ENCODE peak calls at places on chromosomes 3 and 15, in six cellular contexts. One of them, this sample, is unnamed.

GRCh38 chr3:4355401-4356224 is 52.4 kb downstream of the SETMAR start:
- DNase-seq in NCI-H226: no peak
- DNase-seq in GM10248: no peak
- DNase-seq in T-helper 9 cell: no peak
- DNase-seq in stimulated activated CD8-positive, alpha-beta memory T cell treated with anti-CD3 and anti-CD28 coated beads, Interleukin-7, amount 100 ng/mL, for 1 hour: no peak
- DNase-seq in left cardiac atrium: peak
- DNase-seq in this sample: no peak

GRCh38 chr3:16427309-16427965 is 86.1 kb downstream of the RFTN1 start:
- DNase-seq in left cardiac atrium: peak
- DNase-seq in stimulated activated CD8-positive, alpha-beta memory T cell treated with anti-CD3 and anti-CD28 coated beads, Interleukin-7, amount 100 ng/mL, for 1 hour: no peak
- DNase-seq in NCI-H226: peak
- DNase-seq in GM10248: no peak
- DNase-seq in T-helper 9 cell: no peak
- DNase-seq in this sample: no peak

GRCh38 chr3:42729404-42730145 is 27.0 kb upstream of the HHATL start:
- DNase-seq in NCI-H226: no peak
- DNase-seq in T-helper 9 cell: no peak
- DNase-seq in GM10248: no peak
- DNase-seq in left cardiac atrium: no peak
- DNase-seq in stimulated activated CD8-positive, alpha-beta memory T cell treated with anti-CD3 and anti-CD28 coated beads, Interleukin-7, amount 100 ng/mL, for 1 hour: no peak
- DNase-seq in this sample: no peak

GRCh38 chr3:186775999-186776398 is 7.4 kb upstream of the EIF4A2 start:
- DNase-seq in stimulated activated CD8-positive, alpha-beta memory T cell treated with anti-CD3 and anti-CD28 coated beads, Interleukin-7, amount 100 ng/mL, for 1 hour: no peak
- DNase-seq in left cardiac atrium: no peak
- DNase-seq in NCI-H226: no peak
- DNase-seq in GM10248: no peak
- DNase-seq in T-helper 9 cell: no peak
- DNase-seq in this sample: no peak

GRCh38 chr15:85676332-85676731 is 118.4 kb downstream of the KLHL25 start:
- DNase-seq in stimulated activated CD8-positive, alpha-beta memory T cell treated with anti-CD3 and anti-CD28 coated beads, Interleukin-7, amount 100 ng/mL, for 1 hour: no peak
- DNase-seq in left cardiac atrium: no peak
- DNase-seq in NCI-H226: no peak
- DNase-seq in GM10248: no peak
- DNase-seq in T-helper 9 cell: no peak
- DNase-seq in this sample: no peak

GRCh38 chr15:33461671-33462070 is 150.9 kb downstream of the RYR3 start:
- DNase-seq in stimulated activated CD8-positive, alpha-beta memory T cell treated with anti-CD3 and anti-CD28 coated beads, Interleukin-7, amount 100 ng/mL, for 1 hour: no peak
- DNase-seq in GM10248: no peak
- DNase-seq in T-helper 9 cell: no peak
- DNase-seq in NCI-H226: no peak
- DNase-seq in left cardiac atrium: no peak
- DNase-seq in this sample: no peak

GRCh38 chr15:49876401-49877038 is 242.5 kb downstream of the ATP8B4 start:
- DNase-seq in left cardiac atrium: no peak
- DNase-seq in T-helper 9 cell: no peak
- DNase-seq in GM10248: no peak
- DNase-seq in stimulated activated CD8-positive, alpha-beta memory T cell treated with anti-CD3 and anti-CD28 coated beads, Interleukin-7, amount 100 ng/mL, for 1 hour: no peak
- DNase-seq in NCI-H226: peak
- DNase-seq in this sample: no peak

GRCh38 chr3:17412950-17413530 is 329.4 kb downstream of the TBC1D5 start:
- DNase-seq in GM10248: peak
- DNase-seq in NCI-H226: peak
- DNase-seq in stimulated activated CD8-positive, alpha-beta memory T cell treated with anti-CD3 and anti-CD28 coated beads, Interleukin-7, amount 100 ng/mL, for 1 hour: no peak
- DNase-seq in T-helper 9 cell: no peak
- DNase-seq in left cardiac atrium: no peak
- DNase-seq in this sample: no peak

GRCh38 chr3:58622436-58622835 is 44.1 kb downstream of the FAM3D start:
- DNase-seq in stimulated activated CD8-positive, alpha-beta memory T cell treated with anti-CD3 and anti-CD28 coated beads, Interleukin-7, amount 100 ng/mL, for 1 hour: no peak
- DNase-seq in T-helper 9 cell: no peak
- DNase-seq in GM10248: no peak
- DNase-seq in left cardiac atrium: no peak
- DNase-seq in NCI-H226: no peak
- DNase-seq in this sample: no peak

GRCh38 chr3:125236331-125236903 is 23.9 kb upstream of the SLC12A8 start:
- DNase-seq in T-helper 9 cell: no peak
- DNase-seq in left cardiac atrium: no peak
- DNase-seq in stimulated activated CD8-positive, alpha-beta memory T cell treated with anti-CD3 and anti-CD28 coated beads, Interleukin-7, amount 100 ng/mL, for 1 hour: no peak
- DNase-seq in NCI-H226: no peak
- DNase-seq in GM10248: no peak
- DNase-seq in this sample: no peak

GRCh38 chr3:50913279-50913678 is 238.6 kb downstream of the DOCK3 start:
- DNase-seq in T-helper 9 cell: no peak
- DNase-seq in left cardiac atrium: no peak
- DNase-seq in GM10248: no peak
- DNase-seq in stimulated activated CD8-positive, alpha-beta memory T cell treated with anti-CD3 and anti-CD28 coated beads, Interleukin-7, amount 100 ng/mL, for 1 hour: no peak
- DNase-seq in NCI-H226: no peak
- DNase-seq in this sample: no peak

GRCh38 chr15:78067328-78068241 is 9.9 kb downstream of the TBC1D2B start:
- DNase-seq in GM10248: no peak
- DNase-seq in left cardiac atrium: no peak
- DNase-seq in stimulated activated CD8-positive, alpha-beta memory T cell treated with anti-CD3 and anti-CD28 coated beads, Interleukin-7, amount 100 ng/mL, for 1 hour: no peak
- DNase-seq in NCI-H226: no peak
- DNase-seq in T-helper 9 cell: no peak
- DNase-seq in this sample: no peak

This sample was measured in T-helper 1 cell.